ENCODE peak calls at places on chromosome 11, in four cellular contexts. D is activated T-cell treated with anti-CD3 and anti-CD28 coated beads for 48 hours, H is body of pancreas, S is kidney. T is an unnamed sample.

GRCh38 chr11:2862950-2863618 is 22.5 kb downstream of the CDKN1C start:
- DNase-seq in D (no peak), H (no peak), S (no peak), T (no peak)

GRCh38 chr11:108239076-108239475 is 16.2 kb downstream of the ATM start:
- DNase-seq in D (no peak), H (no peak), S (no peak), T (no peak)

GRCh38 chr11:128555606-128556005 is 31.8 kb downstream of the ETS1 start:
- DNase-seq in D (no peak), H (no peak), S (no peak), T (no peak)

GRCh38 chr11:79156031-79156430 is 284.8 kb downstream of the TENM4 start:
- DNase-seq in D (no peak), H (peak), S (no peak), T (no peak)

GRCh38 chr11:47047972-47048371 is 111.4 kb downstream of the CSTPP1 start:
- DNase-seq in D (no peak), H (no peak), S (no peak), T (no peak)

GRCh38 chr11:77083553-77084245 is 16.9 kb downstream of the CAPN5 start:
- DNase-seq in D (no peak), H (no peak), S (peak), T (no peak)

GRCh38 chr11:34600339-34601084 is 20.4 kb upstream of the EHF start:
- DNase-seq in D (no peak), H (peak), S (peak), T (no peak)

GRCh38 chr11:114256898-114257286 is 39.3 kb upstream of the NNMT start:
- DNase-seq in D (no peak), H (no peak), S (no peak), T (no peak)

GRCh38 chr11:107719557-107720304 is 7.9 kb upstream of the SLN start:
- DNase-seq in D (no peak), H (no peak), S (no peak), T (no peak)